ENCODE peak calls at places on chromosomes 16 and 17, in ten cellular contexts. E is smooth muscle cell of the brain vasculature; K is epithelial cell of esophagus; O is H9; A is Peyer's patch; L is GM03348; B is mucosa of gallbladder; Q is HTR-8/SVneo; W is activated T-helper 1 cell treated with anti-CD3 and anti-CD28 coated beads, Interleukin-2, amount 50 U/mL, for 16 hours; H is stimulated activated CD4-positive, alpha-beta T cell treated with anti-CD3 and anti-CD28 coated beads, Interleukin-1b, Interleukin-23, amount 100 ng/mL, for 24 hours. S is an unnamed sample.

GRCh38 chr16:28181557-28181914 is 30.2 kb downstream of the XPO6 start:
- DNase-seq in K (peak), E (peak), B (peak), A (no peak), W (no peak), O (no peak), L (peak), Q (peak), H (no peak), S (peak)

GRCh38 chr17:4499431-4500187 is 928 bp downstream of the SPNS2 start:
- DNase-seq in B (no peak), O (peak), K (peak), W (no peak), Q (no peak), L (no peak), E (no peak), A (no peak), H (no peak), S (no peak)

GRCh38 chr17:17363638-17364337 is 60.6 kb downstream of the NT5M start:
- DNase-seq in B (no peak), L (no peak), A (peak), O (peak), Q (no peak), W (no peak), H (no peak), K (no peak), E (no peak), S (no peak)

GRCh38 chr17:43366809-43367587 is 31.8 kb upstream of the ARL4D start:
- DNase-seq in B (no peak), H (no peak), Q (no peak), K (no peak), W (no peak), L (no peak), E (no peak), A (no peak), O (no peak), S (no peak)

GRCh38 chr17:21177854-21178600 is 35.9 kb downstream of the TMEM11 start:
- DNase-seq in L (peak), H (no peak), B (no peak), Q (no peak), W (no peak), E (no peak), O (peak), K (no peak), A (no peak), S (no peak)

GRCh38 chr17:77287432-77288068 is 146.8 kb downstream of the SEC14L1 start:
- DNase-seq in B (peak), K (peak), H (no peak), W (no peak), O (peak), L (peak), E (peak), Q (peak), A (peak), S (peak)

GRCh38 chr16:57422026-57422944 is 17.7 kb downstream of the CCL17 start:
- DNase-seq in E (peak), B (peak), K (peak), L (peak), A (no peak), W (no peak), O (peak), Q (no peak), H (no peak), S (peak)

GRCh38 chr17:31524926-31525800 is 133.7 kb downstream of the RAB11FIP4 start:
- DNase-seq in O (peak), A (peak), W (peak), H (peak), K (peak), B (peak), L (peak), Q (peak), E (peak), S (peak)

GRCh38 chr16:27475561-27475960 is 73.6 kb downstream of the IL21R start:
- DNase-seq in Q (peak), B (no peak), E (no peak), K (peak), L (peak), O (no peak), H (no peak), W (no peak), A (no peak), S (peak)

GRCh38 chr17:57213180-57213825 is 43.0 kb upstream of the MSI2 start:
- DNase-seq in L (no peak), H (no peak), O (no peak), W (no peak), E (no peak), K (peak), A (no peak), Q (no peak), B (no peak), S (peak)

GRCh38 chr17:4249452-4250029 is 14.2 kb downstream of the ANKFY1 start:
- DNase-seq in O (no peak), E (no peak), W (no peak), H (no peak), Q (peak), B (no peak), L (peak), A (no peak), K (peak), S (peak)

GRCh38 chr16:84279871-84280270 is 14.8 kb upstream of the WFDC1 start:
- DNase-seq in L (no peak), K (no peak), H (no peak), B (no peak), Q (no peak), W (no peak), O (no peak), E (no peak), A (no peak), S (no peak)

GRCh38 chr16:53893731-53894435 is 189.9 kb downstream of the FTO start:
- DNase-seq in K (peak), B (no peak), A (no peak), H (no peak), O (no peak), E (no peak), W (no peak), L (peak), Q (no peak), S (peak)

GRCh38 chr16:17017442-17017841 is 453.3 kb downstream of the XYLT1 start:
- DNase-seq in Q (no peak), H (no peak), B (no peak), O (no peak), A (no peak), L (no peak), K (no peak), W (no peak), E (no peak), S (no peak)

GRCh38 chr17:29569245-29569950 is 897 bp downstream of the TP53I13 start:
- DNase-seq in A (no peak), K (peak), E (no peak), W (no peak), B (no peak), H (no peak), L (no peak), Q (no peak), O (no peak), S (peak)

GRCh38 chr17:77284023-77284617 is 143.4 kb downstream of the SEC14L1 start:
- DNase-seq in O (no peak), A (no peak), L (no peak), B (no peak), H (no peak), E (no peak), W (no peak), K (no peak), Q (no peak), S (no peak)

GRCh38 chr17:602436-602835 is 112.2 kb downstream of the VPS53 start:
- DNase-seq in B (no peak), O (no peak), L (no peak), W (no peak), K (no peak), Q (no peak), E (peak), A (no peak), H (no peak), S (no peak)

GRCh38 chr17:44350733-44351226 is 5.7 kb downstream of the GRN start:
- DNase-seq in L (peak), E (no peak), A (peak), H (peak), O (peak), Q (peak), K (peak), B (peak), W (peak), S (peak)

GRCh38 chr16:3577302-3577752 is at the start of gene NLRC3:
- DNase-seq in W (peak), Q (no peak), A (no peak), B (no peak), K (no peak), L (no peak), H (no peak), E (no peak), O (no peak), S (no peak)

GRCh38 chr17:29590261-29590978 is 972 bp upstream of the GIT1 start:
- DNase-seq in E (no peak), L (peak), O (no peak), B (no peak), Q (peak), H (no peak), A (no peak), W (no peak), K (peak), S (peak)

GRCh38 chr16:19227643-19228042 is 57.9 kb upstream of the CLEC19A start:
- DNase-seq in O (no peak), K (no peak), B (no peak), L (no peak), A (no peak), H (no peak), W (no peak), Q (no peak), E (no peak), S (no peak)

GRCh38 chr17:63974594-63975192 is 2.0 kb upstream of the SCN4A start:
- DNase-seq in A (no peak), B (no peak), O (no peak), H (no peak), K (peak), E (no peak), W (no peak), L (peak), Q (peak), S (peak)

GRCh38 chr17:2911035-2911754 is 115.0 kb downstream of the RAP1GAP2 start:
- DNase-seq in K (no peak), O (no peak), Q (no peak), W (no peak), A (no peak), E (no peak), L (no peak), B (no peak), H (no peak), S (no peak)

GRCh38 chr17:76986318-76986717 is 118.1 kb downstream of the MGAT5B start:
- DNase-seq in Q (no peak), L (no peak), E (no peak), B (peak), W (no peak), K (no peak), O (no peak), A (no peak), H (no peak), S (no peak)

GRCh38 chr17:47004906-47005305 is 25.9 kb upstream of the RPRML start:
- DNase-seq in H (no peak), B (no peak), W (no peak), E (no peak), L (no peak), K (no peak), O (no peak), Q (no peak), A (no peak), S (no peak)

GRCh38 chr17:58337126-58337599 is 8.6 kb upstream of the TSPOAP1 start:
- DNase-seq in K (no peak), L (no peak), Q (no peak), A (peak), W (no peak), O (peak), E (no peak), B (no peak), H (peak), S (no peak)

GRCh38 chr17:75604034-75604695 is 16.6 kb downstream of the MYO15B start:
- DNase-seq in B (no peak), A (peak), W (no peak), L (peak), K (peak), Q (no peak), E (no peak), O (no peak), H (no peak), S (no peak)

GRCh38 chr16:55029509-55029908 is 98.8 kb downstream of the IRX5 start:
- DNase-seq in K (no peak), W (no peak), A (no peak), O (no peak), E (no peak), H (no peak), Q (no peak), L (no peak), B (no peak), S (no peak)

S was measured in bronchial epithelial cell.